ENCODE peak calls at places on chromosome 14, in ten cellular contexts. E, N, S, K, C, W, U, T, H and G are unnamed samples.

GRCh38 chr14:68794856-68795601 is 2.2 kb upstream of the ZFP36L1 start:
- DNase-seq in E (peak), N (peak), S (peak), K (peak), C (peak), W (no peak), U (peak), T (peak), H (no peak), G (no peak)

GRCh38 chr14:50603565-50603964 is 43.6 kb downstream of the ATL1 start:
- DNase-seq in E (no peak), N (no peak), S (no peak), K (no peak), C (no peak), W (no peak), U (no peak), T (no peak), H (no peak), G (no peak)

GRCh38 chr14:102824832-102825231 is 47.6 kb downstream of the TRAF3 start:
- DNase-seq in E (no peak), N (peak), S (no peak), K (no peak), C (peak), W (no peak), U (no peak), T (no peak), H (no peak), G (no peak)

GRCh38 chr14:39169541-39169900 is 612 bp downstream of the TRAPPC6B start:
- DNase-seq in E (no peak), N (no peak), S (no peak), K (no peak), C (no peak), W (no peak), U (no peak), T (no peak), H (no peak), G (no peak)

GRCh38 chr14:102035914-102036313 is 50.9 kb downstream of the HSP90AA1 start:
- DNase-seq in E (no peak), N (no peak), S (no peak), K (no peak), C (no peak), W (no peak), U (no peak), T (no peak), H (no peak), G (no peak)

GRCh38 chr14:55605793-55606192 is 25.8 kb downstream of the KTN1 start:
- DNase-seq in E (no peak), N (peak), S (no peak), K (no peak), C (no peak), W (no peak), U (no peak), T (no peak), H (no peak), G (no peak)

GRCh38 chr14:89427426-89428162 is 10.6 kb upstream of the FOXN3 start:
- DNase-seq in E (no peak), N (no peak), S (peak), K (no peak), C (no peak), W (no peak), U (peak), T (no peak), H (no peak), G (no peak)

GRCh38 chr14:34604990-34605389 is 25.0 kb downstream of the SNX6 start:
- DNase-seq in E (no peak), N (peak), S (no peak), K (no peak), C (peak), W (peak), U (no peak), T (no peak), H (no peak), G (no peak)

GRCh38 chr14:97369901-97370300 is 572.7 kb downstream of the VRK1 start:
- DNase-seq in E (no peak), N (peak), S (no peak), K (no peak), C (no peak), W (no peak), U (no peak), T (no peak), H (no peak), G (no peak)

GRCh38 chr14:41642402-41643195 is 35.9 kb downstream of the LRFN5 start:
- DNase-seq in E (no peak), N (no peak), S (no peak), K (no peak), C (peak), W (no peak), U (no peak), T (no peak), H (no peak), G (no peak)

GRCh38 chr14:75418779-75419768 is 8.7 kb upstream of the JDP2 start:
- DNase-seq in E (peak), N (no peak), S (no peak), K (no peak), C (no peak), W (no peak), U (no peak), T (no peak), H (peak), G (no peak)

GRCh38 chr14:74825008-74825407 is 50.9 kb downstream of the PROX2 start:
- DNase-seq in E (no peak), N (no peak), S (no peak), K (no peak), C (peak), W (no peak), U (no peak), T (no peak), H (no peak), G (no peak)

GRCh38 chr14:101496779-101497420 is 64.4 kb upstream of the DIO3 start:
- DNase-seq in E (peak), N (no peak), S (peak), K (no peak), C (no peak), W (no peak), U (peak), T (no peak), H (no peak), G (no peak)

GRCh38 chr14:73740921-73741326 is 26.7 kb upstream of the PNMA1 start:
- DNase-seq in E (no peak), N (peak), S (peak), K (no peak), C (peak), W (no peak), U (peak), T (no peak), H (peak), G (no peak)

GRCh38 chr14:59189281-59189821 is 884 bp downstream of the DAAM1 start:
- DNase-seq in E (peak), N (peak), S (no peak), K (no peak), C (peak), W (peak), U (peak), T (no peak), H (peak), G (peak)

GRCh38 chr14:75282166-75282547 is 3.5 kb downstream of the FOS start:
- DNase-seq in E (no peak), N (no peak), S (no peak), K (no peak), C (peak), W (no peak), U (no peak), T (no peak), H (no peak), G (no peak)

GRCh38 chr14:98602983-98603382 is 669.0 kb downstream of the BCL11B start:
- DNase-seq in E (no peak), N (no peak), S (no peak), K (no peak), C (no peak), W (no peak), U (no peak), T (no peak), H (no peak), G (no peak)

GRCh38 chr14:79583738-79584405 is 627.4 kb downstream of the DIO2 start:
- DNase-seq in E (no peak), N (peak), S (no peak), K (peak), C (peak), W (no peak), U (no peak), T (no peak), H (no peak), G (no peak)

GRCh38 chr14:75711796-75712211 is 50.8 kb downstream of the TTLL5 start:
- DNase-seq in E (peak), N (peak), S (peak), K (peak), C (peak), W (peak), U (peak), T (peak), H (peak), G (no peak)

GRCh38 chr14:65016461-65016860 is 29.8 kb downstream of the FNTB start:
- DNase-seq in E (no peak), N (no peak), S (no peak), K (no peak), C (no peak), W (no peak), U (no peak), T (no peak), H (no peak), G (no peak)

GRCh38 chr14:60575008-60575407 is 66.1 kb downstream of the SIX6 start:
- DNase-seq in E (no peak), N (no peak), S (no peak), K (no peak), C (no peak), W (no peak), U (no peak), T (no peak), H (no peak), G (no peak)

GRCh38 chr14:75200451-75200850 is 24.0 kb upstream of the TMED10 start:
- DNase-seq in E (no peak), N (peak), S (no peak), K (no peak), C (no peak), W (no peak), U (no peak), T (no peak), H (peak), G (no peak)

GRCh38 chr14:67457782-67458181 is 30.7 kb downstream of the TMEM229B start:
- DNase-seq in E (peak), N (peak), S (no peak), K (no peak), C (no peak), W (no peak), U (no peak), T (no peak), H (peak), G (no peak)

GRCh38 chr14:94748667-94749347 is 21.1 kb downstream of the GSC start:
- DNase-seq in E (peak), N (peak), S (no peak), K (no peak), C (no peak), W (peak), U (no peak), T (no peak), H (peak), G (no peak)

DNA sequence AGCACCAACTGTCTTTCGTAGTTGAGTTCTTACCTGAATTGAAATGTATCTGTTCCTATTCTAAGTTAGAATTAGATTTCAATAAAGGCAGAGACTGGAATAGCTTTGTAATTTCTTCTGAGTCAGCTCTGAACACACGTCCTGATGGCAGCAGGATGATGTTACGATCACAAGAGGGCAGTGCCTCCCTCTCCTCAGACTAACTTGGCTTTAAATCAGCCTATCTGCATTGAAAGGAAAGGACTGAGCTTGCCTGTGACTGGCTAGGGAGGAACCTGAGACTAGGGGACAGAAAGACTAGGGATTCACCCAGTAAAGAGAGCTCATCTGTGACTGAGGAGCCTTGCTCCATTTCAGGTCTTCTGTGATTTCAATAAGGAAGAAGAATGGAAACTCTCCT is 323.7 kb upstream of the OR4E1 start:
- DNase-seq in E (peak), N (peak), S (no peak), K (no peak), C (no peak), W (no peak), U (no peak), T (no peak), H (no peak), G (no peak)
- TF ChIP-seq CTCF in E (peak), N (peak), S (no peak), K (peak), C (peak), W (no peak), U (no peak), T (no peak), H (no peak), G (no peak)

DNA sequence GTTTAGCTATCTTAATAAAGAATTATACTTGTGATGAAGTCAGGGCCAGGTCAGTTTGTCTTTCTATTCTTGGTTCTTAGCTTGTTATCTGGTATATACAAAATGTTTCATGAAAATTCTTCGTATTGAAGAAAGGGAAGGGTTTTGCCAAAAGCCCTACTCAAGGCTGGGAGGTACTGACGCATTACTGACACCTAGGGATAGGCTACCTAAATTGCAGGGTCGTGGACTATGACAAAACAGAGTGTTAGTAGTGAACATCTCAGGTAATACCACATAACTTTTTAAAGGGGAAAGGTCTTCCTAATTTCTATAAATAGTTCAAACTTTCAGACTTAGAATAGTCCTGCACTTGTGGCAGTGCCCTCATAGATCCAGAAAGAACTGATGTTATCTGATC is 246.3 kb downstream of the RGS6 start:
- DNase-seq in E (no peak), N (no peak), S (no peak), K (no peak), C (no peak), W (no peak), U (no peak), T (no peak), H (no peak), G (no peak)
- TF ChIP-seq CTCF in E (no peak), N (peak), S (no peak), K (no peak), C (no peak), W (no peak), U (no peak), T (no peak), H (no peak), G (no peak)

GRCh38 chr14:29842228-29842627 is 85.4 kb downstream of the PRKD1 start:
- DNase-seq in E (no peak), N (no peak), S (no peak), K (no peak), C (no peak), W (no peak), U (no peak), T (no peak), H (no peak), G (no peak)

GRCh38 chr14:29851397-29851796 is 76.2 kb downstream of the PRKD1 start:
- DNase-seq in E (no peak), N (no peak), S (no peak), K (no peak), C (peak), W (no peak), U (no peak), T (no peak), H (no peak), G (no peak)

DNA sequence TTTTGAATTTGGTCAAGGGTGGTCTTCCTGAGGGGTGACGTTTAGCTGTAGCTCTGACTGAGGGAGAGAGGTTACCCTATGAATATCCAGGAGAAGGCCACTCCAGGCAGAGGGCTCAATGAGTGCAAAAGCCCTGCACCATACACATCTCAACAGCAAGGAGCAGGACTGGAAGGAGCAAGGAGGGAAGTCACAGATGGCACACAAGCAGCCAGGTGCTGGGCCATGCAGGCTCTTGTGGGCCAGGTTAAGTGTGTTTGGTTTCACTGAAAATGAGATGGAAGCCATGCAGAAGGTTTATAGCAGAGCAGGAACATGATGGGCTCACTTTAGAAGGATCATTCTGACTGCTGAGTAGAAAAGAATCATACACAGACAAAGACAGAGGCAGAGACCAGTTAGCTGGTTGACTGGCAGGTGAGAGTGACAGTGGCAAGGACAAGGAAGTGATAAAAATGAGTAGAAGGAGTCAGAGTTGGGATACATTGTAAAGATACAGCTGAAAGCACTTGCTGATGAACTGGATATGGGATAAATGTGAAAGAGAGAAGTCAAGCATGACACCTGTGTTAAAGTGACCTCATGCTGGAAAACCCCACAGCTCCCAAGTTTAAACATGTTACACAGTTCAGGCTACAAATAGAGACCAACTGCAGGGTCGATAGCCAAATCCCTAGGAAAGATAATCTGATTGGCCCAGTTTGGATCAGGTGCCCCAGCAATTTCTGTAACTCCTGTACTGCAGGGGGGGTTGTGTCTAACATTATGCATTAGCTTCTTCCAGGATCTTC is 81.1 kb downstream of the PRKD1 start:
- DNase-seq in E (no peak), N (no peak), S (no peak), K (peak), C (no peak), W (no peak), U (no peak), T (no peak), H (no peak), G (no peak)
- TF ChIP-seq CTCF in E (no peak), N (no peak), S (no peak), K (no peak), C (no peak), W (no peak), U (no peak), T (no peak), H (no peak), G (no peak)

GRCh38 chr14:106803379-106803778 is 1277.0 kb downstream of the TMEM121 start:
- DNase-seq in E (no peak), N (no peak), S (no peak), K (no peak), C (no peak), W (no peak), U (no peak), T (no peak), H (no peak), G (no peak)

GRCh38 chr14:106807493-106807892 is 1281.1 kb downstream of the TMEM121 start:
- DNase-seq in E (no peak), N (no peak), S (no peak), K (no peak), C (no peak), W (no peak), U (no peak), T (no peak), H (no peak), G (no peak)

GRCh38 chr14:106808458-106808857 is 1282.1 kb downstream of the TMEM121 start:
- DNase-seq in E (no peak), N (no peak), S (no peak), K (no peak), C (no peak), W (no peak), U (no peak), T (no peak), H (no peak), G (no peak)

GRCh38 chr14:106802413-106803364 is 1276.3 kb downstream of the TMEM121 start:
- DNase-seq in E (no peak), N (no peak), S (no peak), K (no peak), C (no peak), W (peak), U (no peak), T (no peak), H (peak), G (no peak)
- TF ChIP-seq CTCF in E (no peak), N (no peak), S (no peak), K (no peak), C (no peak), W (peak), U (no peak), T (no peak), H (no peak), G (no peak)

GRCh38 chr14:57293851-57294837 is 25.4 kb downstream of the AP5M1 start:
- DNase-seq in E (peak), N (peak), S (no peak), K (no peak), C (peak), W (no peak), U (no peak), T (no peak), H (no peak), G (no peak)
- TF ChIP-seq CTCF in E (peak), N (peak), S (no peak), K (peak), C (peak), W (peak), U (no peak), T (peak), H (no peak), G (peak)